ENCODE peak calls at places on chromosomes 6 and 20, in seven cellular contexts. P is IMR-90, J is tibial nerve, L is endothelial cell of umbilical vein, B is esophagus squamous epithelium, V is GM23338, N is heart right ventricle. T is an unnamed sample.

GRCh38 chr6:7341989-7342742 is 29.2 kb upstream of the SSR1 start:
- DNase-seq in J (no peak), V (no peak), L (no peak), N (no peak), B (no peak), P (no peak), T (no peak)

GRCh38 chr6:131213501-131213990 is 78.3 kb downstream of the AKAP7 start:
- DNase-seq in J (no peak), V (no peak), N (no peak), B (no peak), L (peak; percentile 8), P (peak; percentile 61), T (peak; percentile 21)

GRCh38 chr20:54345301-54345724 is 130.1 kb upstream of the DOK5 start:
- DNase-seq in N (no peak), L (peak; percentile 81), J (no peak), V (no peak), B (no peak), P (peak; percentile 87), T (peak; percentile 89)

GRCh38 chr6:134176283-134176975 is 124.0 kb upstream of the SLC2A12 start:
- DNase-seq in L (peak; percentile 62), P (peak; percentile 37), V (peak; percentile 69), J (no peak), B (no peak), N (peak; percentile 66), T (peak; percentile 66)

GRCh38 chr6:56046576-56046975 is 171.2 kb upstream of the BMP5 start:
- DNase-seq in V (no peak), J (peak; percentile 31), L (peak; percentile 94), B (no peak), P (peak; percentile 1), N (peak; percentile 34), T (no peak)

GRCh38 chr6:35149891-35150566 is 8.9 kb upstream of the TCP11 start:
- DNase-seq in P (no peak), L (no peak), J (no peak), V (no peak), N (no peak), B (no peak), T (no peak)

GRCh38 chr6:150826788-150827187 is 38.7 kb upstream of the MTHFD1L start:
- DNase-seq in V (no peak), L (no peak), P (no peak), J (no peak), B (no peak), N (no peak), T (no peak)

GRCh38 chr20:24627291-24627690 is 157.9 kb downstream of the SYNDIG1 start:
- DNase-seq in V (no peak), B (no peak), L (no peak), P (no peak), J (no peak), N (no peak), T (no peak)

GRCh38 chr20:32567384-32568178 is 17.6 kb downstream of the NOL4L start:
- DNase-seq in N (no peak), B (no peak), P (no peak), L (no peak), J (no peak), V (no peak), T (no peak)

GRCh38 chr6:2162089-2162465 is 83.3 kb downstream of the GMDS start:
- DNase-seq in V (no peak), J (no peak), N (no peak), L (peak; percentile 28), B (no peak), P (no peak), T (no peak)

GRCh38 chr6:44477293-44477894 is 89.9 kb downstream of the CDC5L start:
- DNase-seq in L (no peak), N (no peak), P (no peak), V (no peak), J (no peak), B (no peak), T (no peak)

GRCh38 chr6:53728570-53729194 is 63.1 kb upstream of the KLHL31 start:
- DNase-seq in L (peak; percentile 43), J (no peak), B (no peak), N (peak; percentile 18), V (peak; percentile 79), P (peak; percentile 49), T (peak; percentile 61)

GRCh38 chr6:53530346-53530745 is 14.6 kb downstream of the GCLC start:
- DNase-seq in V (peak; percentile 72), L (no peak), P (peak; percentile 43), B (no peak), N (no peak), J (no peak), T (peak; percentile 33)

GRCh38 chr6:147707524-147707923 is 199.0 kb downstream of the SAMD5 start:
- DNase-seq in J (no peak), L (peak; percentile 4), V (no peak), N (no peak), P (no peak), B (no peak), T (no peak)

GRCh38 chr6:14545496-14545895 is 427.9 kb downstream of the CD83 start:
- DNase-seq in V (no peak), P (no peak), B (no peak), L (no peak), J (no peak), N (no peak), T (no peak)

GRCh38 chr6:54262956-54263355 is 45.3 kb upstream of the TINAG start:
- DNase-seq in N (no peak), L (no peak), J (no peak), P (no peak), V (no peak), B (no peak), T (no peak)

GRCh38 chr6:90105766-90106165 is 190.9 kb downstream of the BACH2 start:
- DNase-seq in P (no peak), L (no peak), J (no peak), N (no peak), B (no peak), V (no peak), T (no peak)

GRCh38 chr20:23245553-23246128 is 105.0 kb upstream of the NXT1 start:
- DNase-seq in B (no peak), J (no peak), P (peak; percentile 33), V (peak; percentile 80), L (peak; percentile 77), N (peak; percentile 70), T (peak; percentile 51)
- TF ChIP-seq CTCF in B (peak; percentile 42), J (peak; percentile 21), P (peak; percentile 48), V (peak; percentile 64), L (peak; percentile 67), N (peak; percentile 66), T (peak; percentile 51)

GRCh38 chr6:170293411-170293844 is 2.5 kb upstream of the DLL1 start:
- DNase-seq in N (no peak), J (no peak), L (no peak), P (no peak), V (no peak), B (no peak), T (no peak)
- H3K4me3 ChIP-seq in N (peak overlapping the region; percentile 3), J (no peak overlapping the region), L (no peak overlapping the region), P (no peak overlapping the region), V (peak overlapping the region; percentile 78), B (no peak overlapping the region), T (peak overlapping the region; percentile 40)

GRCh38 chr20:50789968-50790650 is 4.8 kb upstream of the BCAS4 start:
- DNase-seq in L (no peak), P (no peak), B (no peak), V (no peak), N (no peak), J (no peak), T (no peak)

GRCh38 chr20:50786703-50787102 is 8.2 kb upstream of the BCAS4 start:
- DNase-seq in L (no peak), N (no peak), B (no peak), V (no peak), J (no peak), P (no peak), T (no peak)

GRCh38 chr20:50788868-50789125 is 6.1 kb upstream of the BCAS4 start:
- DNase-seq in J (no peak), B (no peak), V (no peak), L (no peak), N (no peak), P (no peak), T (peak; percentile 30)

GRCh38 chr20:50787181-50787580 is 7.7 kb upstream of the BCAS4 start:
- DNase-seq in L (no peak), B (no peak), V (no peak), N (no peak), P (no peak), J (no peak), T (no peak)

DNA sequence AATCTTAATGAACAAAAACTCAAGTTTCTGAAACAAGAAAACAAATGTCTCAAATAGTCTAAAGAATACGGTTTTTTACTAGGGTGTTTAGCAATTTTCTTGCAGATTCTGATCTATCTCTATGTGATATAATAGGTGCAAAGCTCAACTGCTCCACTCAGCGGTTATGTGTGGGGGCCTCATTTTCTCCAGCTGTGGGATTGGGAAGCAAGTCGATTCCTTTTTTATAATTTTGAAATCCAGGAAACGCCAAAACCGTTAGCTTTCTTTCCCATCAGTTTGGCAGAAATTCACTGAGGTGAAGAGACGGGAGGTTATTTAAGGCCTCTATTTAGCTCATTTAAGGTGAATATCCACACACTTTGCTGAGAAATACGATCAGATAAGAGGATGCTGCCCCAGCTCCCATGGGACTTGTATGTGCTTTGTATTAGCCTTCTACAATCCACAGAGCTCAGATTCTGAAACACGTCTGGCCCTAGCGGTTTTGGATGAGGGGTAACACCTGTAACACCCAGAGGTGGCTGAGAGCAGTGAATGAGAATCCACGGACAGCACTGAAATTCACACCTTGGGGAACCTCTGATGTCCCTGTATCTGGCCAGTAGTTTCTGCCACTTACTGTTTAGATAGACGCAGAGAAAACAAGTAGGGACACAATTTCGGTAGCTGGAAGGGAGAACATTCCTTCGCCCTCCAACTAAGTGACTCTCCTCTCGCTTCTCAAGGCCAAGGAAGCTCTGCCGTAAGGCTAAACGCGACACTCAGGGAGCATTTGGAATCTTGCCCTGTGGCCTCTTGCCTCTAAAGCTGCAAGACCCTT is 6.6 kb upstream of the BCAS4 start:
- DNase-seq in P (peak; percentile 68), B (no peak), L (no peak), J (no peak), N (no peak), V (no peak), T (peak; percentile 87)
- TF ChIP-seq CTCF in P (peak; percentile 63), B (peak; percentile 10), L (no peak), J (peak; percentile 40), N (peak; percentile 24), V (peak; percentile 45), T (peak; percentile 77)

GRCh38 chr6:149289192-149289741 is 28.2 kb upstream of the TAB2 start:
- DNase-seq in J (no peak), B (no peak), L (no peak), P (peak; percentile 50), V (no peak), N (no peak), T (peak; percentile 11)

GRCh38 chr6:149284904-149285303 is 32.6 kb upstream of the TAB2 start:
- DNase-seq in N (no peak), L (no peak), B (no peak), V (no peak), P (no peak), J (no peak), T (no peak)

GRCh38 chr6:149289966-149290365 is 27.5 kb upstream of the TAB2 start:
- DNase-seq in N (no peak), B (no peak), L (no peak), J (no peak), V (no peak), P (no peak), T (no peak)

GRCh38 chr6:149286905-149287304 is 30.6 kb upstream of the TAB2 start:
- DNase-seq in L (no peak), J (no peak), P (no peak), N (no peak), V (no peak), B (no peak), T (no peak)

DNA sequence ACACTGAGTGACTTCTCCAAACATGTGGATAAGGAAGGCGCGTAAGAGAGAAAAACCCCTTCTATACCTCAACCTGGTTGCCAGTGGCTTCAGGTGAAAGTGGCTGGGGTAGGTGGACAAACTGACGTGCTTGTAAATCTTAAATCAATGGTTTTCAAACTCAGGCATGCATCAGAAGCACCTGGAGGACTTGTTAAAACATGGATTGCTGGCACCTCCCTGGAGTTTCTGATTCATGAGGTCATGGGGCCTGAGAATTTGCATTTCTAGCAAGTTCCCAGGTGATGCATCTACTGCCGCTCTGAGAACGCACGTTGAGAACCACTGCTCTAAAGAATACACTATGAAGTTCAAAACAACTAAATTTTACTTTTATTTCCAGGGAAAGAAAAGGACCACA is 31.9 kb upstream of the TAB2 start:
- DNase-seq in B (no peak), P (no peak), N (no peak), V (no peak), J (no peak), L (no peak), T (no peak)
- H3K4me3 ChIP-seq in B (no peak overlapping the region), P (no peak overlapping the region), N (no peak overlapping the region), V (no peak overlapping the region), J (no peak overlapping the region), L (no peak overlapping the region), T (no peak overlapping the region)

T was measured in fibroblast of the aortic adventitia.